ENCODE peak calls at places on chromosomes 6 and 20, in ten cellular contexts. One of them, this sample, is unnamed.

GRCh38 chr6:139982652-139983051 is 608.2 kb upstream of the CITED2 start:
- DNase-seq in T-helper 17 cell: no peak
- DNase-seq in amniotic epithelial cell: peak; percentile 43
- DNase-seq in dermis blood vessel endothelial cell: peak; percentile 29
- DNase-seq in NCI-H774: no peak
- DNase-seq in HTR-8/SVneo: no peak
- DNase-seq in LHCN-M2: peak; percentile 77
- DNase-seq in occipital lobe: no peak
- DNase-seq in T-helper 1 cell: no peak
- DNase-seq in small intestine: no peak
- DNase-seq in this sample: no peak

GRCh38 chr20:36591854-36592641 is 13.5 kb upstream of the RAB5IF start:
- DNase-seq in T-helper 17 cell: peak; percentile 36
- DNase-seq in amniotic epithelial cell: peak; percentile 44
- DNase-seq in dermis blood vessel endothelial cell: no peak
- DNase-seq in NCI-H774: no peak
- DNase-seq in HTR-8/SVneo: no peak
- DNase-seq in LHCN-M2: peak; percentile 44
- DNase-seq in occipital lobe: no peak
- DNase-seq in T-helper 1 cell: peak; percentile 55
- DNase-seq in small intestine: peak; percentile 27
- DNase-seq in this sample: peak; percentile 51

GRCh38 chr20:25136643-25137559 is 55.0 kb upstream of the VSX1 start:
- DNase-seq in T-helper 17 cell: no peak
- DNase-seq in amniotic epithelial cell: peak; percentile 77
- DNase-seq in dermis blood vessel endothelial cell: peak; percentile 17
- DNase-seq in NCI-H774: no peak
- DNase-seq in HTR-8/SVneo: peak; percentile 83
- DNase-seq in LHCN-M2: peak; percentile 93
- DNase-seq in occipital lobe: peak; percentile 58
- DNase-seq in T-helper 1 cell: no peak
- DNase-seq in small intestine: peak; percentile 7
- DNase-seq in this sample: no peak

GRCh38 chr6:99790679-99791078 is 184.0 kb downstream of the PRDM13 start:
- DNase-seq in T-helper 17 cell: no peak
- DNase-seq in amniotic epithelial cell: no peak
- DNase-seq in dermis blood vessel endothelial cell: peak; percentile 6
- DNase-seq in NCI-H774: peak; percentile 16
- DNase-seq in HTR-8/SVneo: no peak
- DNase-seq in LHCN-M2: no peak
- DNase-seq in occipital lobe: no peak
- DNase-seq in T-helper 1 cell: no peak
- DNase-seq in small intestine: no peak
- DNase-seq in this sample: no peak

GRCh38 chr20:43963872-43964791 is 49.5 kb downstream of the TOX2 start:
- DNase-seq in T-helper 17 cell: no peak
- DNase-seq in amniotic epithelial cell: peak; percentile 75
- DNase-seq in dermis blood vessel endothelial cell: peak; percentile 37
- DNase-seq in NCI-H774: no peak
- DNase-seq in HTR-8/SVneo: no peak
- DNase-seq in LHCN-M2: peak; percentile 99
- DNase-seq in occipital lobe: no peak
- DNase-seq in T-helper 1 cell: peak; percentile 63
- DNase-seq in small intestine: no peak
- DNase-seq in this sample: peak; percentile 66

GRCh38 chr20:19947611-19948264 is 69.4 kb upstream of the NAA20 start:
- DNase-seq in T-helper 17 cell: no peak
- DNase-seq in amniotic epithelial cell: peak; percentile 88
- DNase-seq in dermis blood vessel endothelial cell: no peak
- DNase-seq in NCI-H774: no peak
- DNase-seq in HTR-8/SVneo: no peak
- DNase-seq in LHCN-M2: peak; percentile 85
- DNase-seq in occipital lobe: no peak
- DNase-seq in T-helper 1 cell: peak; percentile 5
- DNase-seq in small intestine: peak; percentile 23
- DNase-seq in this sample: no peak

GRCh38 chr20:62578294-62578897 is 63.9 kb upstream of the SLCO4A1 start:
- DNase-seq in T-helper 17 cell: no peak
- DNase-seq in amniotic epithelial cell: no peak
- DNase-seq in dermis blood vessel endothelial cell: no peak
- DNase-seq in NCI-H774: no peak
- DNase-seq in HTR-8/SVneo: no peak
- DNase-seq in LHCN-M2: no peak
- DNase-seq in occipital lobe: no peak
- DNase-seq in T-helper 1 cell: no peak
- DNase-seq in small intestine: no peak
- DNase-seq in this sample: no peak

GRCh38 chr6:32692019-32692418 is 25.6 kb upstream of the HLA-DQB1 start:
- DNase-seq in T-helper 17 cell: peak; percentile 32
- DNase-seq in amniotic epithelial cell: no peak
- DNase-seq in dermis blood vessel endothelial cell: peak; percentile 47
- DNase-seq in NCI-H774: no peak
- DNase-seq in HTR-8/SVneo: no peak
- DNase-seq in LHCN-M2: no peak
- DNase-seq in occipital lobe: no peak
- DNase-seq in T-helper 1 cell: peak; percentile 38
- DNase-seq in small intestine: peak; percentile 84
- DNase-seq in this sample: peak; percentile 24

GRCh38 chr6:142841915-142842314 is 103.1 kb downstream of the HIVEP2 start:
- DNase-seq in T-helper 17 cell: no peak
- DNase-seq in amniotic epithelial cell: no peak
- DNase-seq in dermis blood vessel endothelial cell: no peak
- DNase-seq in NCI-H774: no peak
- DNase-seq in HTR-8/SVneo: no peak
- DNase-seq in LHCN-M2: no peak
- DNase-seq in occipital lobe: no peak
- DNase-seq in T-helper 1 cell: no peak
- DNase-seq in small intestine: no peak
- DNase-seq in this sample: no peak

GRCh38 chr6:116447496-116448011 is 13.6 kb upstream of the CALHM6 start:
- DNase-seq in T-helper 17 cell: no peak
- DNase-seq in amniotic epithelial cell: peak; percentile 100
- DNase-seq in dermis blood vessel endothelial cell: no peak
- DNase-seq in NCI-H774: no peak
- DNase-seq in HTR-8/SVneo: peak; percentile 63
- DNase-seq in LHCN-M2: peak; percentile 91
- DNase-seq in occipital lobe: no peak
- DNase-seq in T-helper 1 cell: no peak
- DNase-seq in small intestine: no peak
- DNase-seq in this sample: no peak

GRCh38 chr6:26064619-26065257 is 22.5 kb upstream of the HFE start:
- DNase-seq in T-helper 17 cell: no peak
- DNase-seq in amniotic epithelial cell: peak; percentile 54
- DNase-seq in dermis blood vessel endothelial cell: peak; percentile 73
- DNase-seq in NCI-H774: peak; percentile 18
- DNase-seq in HTR-8/SVneo: peak; percentile 42
- DNase-seq in LHCN-M2: peak; percentile 48
- DNase-seq in occipital lobe: no peak
- DNase-seq in T-helper 1 cell: peak; percentile 57
- DNase-seq in small intestine: peak; percentile 69
- DNase-seq in this sample: peak; percentile 21

GRCh38 chr6:129670634-129671033 is 39.3 kb downstream of the ARHGAP18 start:
- DNase-seq in T-helper 17 cell: no peak
- DNase-seq in amniotic epithelial cell: no peak
- DNase-seq in dermis blood vessel endothelial cell: no peak
- DNase-seq in NCI-H774: no peak
- DNase-seq in HTR-8/SVneo: no peak
- DNase-seq in LHCN-M2: no peak
- DNase-seq in occipital lobe: no peak
- DNase-seq in T-helper 1 cell: no peak
- DNase-seq in small intestine: no peak
- DNase-seq in this sample: no peak

GRCh38 chr6:56370127-56370540 is 122.8 kb upstream of the COL21A1 start:
- DNase-seq in T-helper 17 cell: no peak
- DNase-seq in amniotic epithelial cell: peak; percentile 59
- DNase-seq in dermis blood vessel endothelial cell: peak; percentile 95
- DNase-seq in NCI-H774: peak; percentile 63
- DNase-seq in HTR-8/SVneo: no peak
- DNase-seq in LHCN-M2: peak; percentile 78
- DNase-seq in occipital lobe: no peak
- DNase-seq in T-helper 1 cell: no peak
- DNase-seq in small intestine: peak; percentile 86
- DNase-seq in this sample: no peak

GRCh38 chr6:115360602-115361325 is 699.9 kb downstream of the FRK start:
- DNase-seq in T-helper 17 cell: no peak
- DNase-seq in amniotic epithelial cell: no peak
- DNase-seq in dermis blood vessel endothelial cell: no peak
- DNase-seq in NCI-H774: peak; percentile 97
- DNase-seq in HTR-8/SVneo: no peak
- DNase-seq in LHCN-M2: no peak
- DNase-seq in occipital lobe: no peak
- DNase-seq in T-helper 1 cell: no peak
- DNase-seq in small intestine: peak; percentile 80
- DNase-seq in this sample: no peak

GRCh38 chr6:169589293-169589692 is 112.5 kb downstream of the WDR27 start:
- DNase-seq in T-helper 17 cell: no peak
- DNase-seq in amniotic epithelial cell: peak; percentile 69
- DNase-seq in dermis blood vessel endothelial cell: peak; percentile 89
- DNase-seq in NCI-H774: peak; percentile 81
- DNase-seq in HTR-8/SVneo: no peak
- DNase-seq in LHCN-M2: peak; percentile 35
- DNase-seq in occipital lobe: no peak
- DNase-seq in T-helper 1 cell: peak; percentile 39
- DNase-seq in small intestine: peak; percentile 21
- DNase-seq in this sample: no peak

GRCh38 chr20:47278907-47279348 is 77.6 kb downstream of the ZMYND8 start:
- DNase-seq in T-helper 17 cell: no peak
- DNase-seq in amniotic epithelial cell: peak; percentile 84
- DNase-seq in dermis blood vessel endothelial cell: peak; percentile 74
- DNase-seq in NCI-H774: no peak
- DNase-seq in HTR-8/SVneo: no peak
- DNase-seq in LHCN-M2: peak; percentile 85
- DNase-seq in occipital lobe: no peak
- DNase-seq in T-helper 1 cell: no peak
- DNase-seq in small intestine: peak; percentile 11
- DNase-seq in this sample: no peak

GRCh38 chr6:91886183-91886795 is 1299.4 kb upstream of the MAP3K7 start:
- DNase-seq in T-helper 17 cell: no peak
- DNase-seq in amniotic epithelial cell: no peak
- DNase-seq in dermis blood vessel endothelial cell: no peak
- DNase-seq in NCI-H774: no peak
- DNase-seq in HTR-8/SVneo: no peak
- DNase-seq in LHCN-M2: no peak
- DNase-seq in occipital lobe: no peak
- DNase-seq in T-helper 1 cell: no peak
- DNase-seq in small intestine: no peak
- DNase-seq in this sample: no peak

GRCh38 chr20:6164421-6165341 is 41.9 kb upstream of the FERMT1 start:
- DNase-seq in T-helper 17 cell: no peak
- DNase-seq in amniotic epithelial cell: no peak
- DNase-seq in dermis blood vessel endothelial cell: no peak
- DNase-seq in NCI-H774: peak; percentile 23
- DNase-seq in HTR-8/SVneo: no peak
- DNase-seq in LHCN-M2: no peak
- DNase-seq in occipital lobe: no peak
- DNase-seq in T-helper 1 cell: no peak
- DNase-seq in small intestine: no peak
- DNase-seq in this sample: no peak

GRCh38 chr20:12987261-12987660 is 21.5 kb upstream of the SPTLC3 start:
- DNase-seq in T-helper 17 cell: no peak
- DNase-seq in amniotic epithelial cell: no peak
- DNase-seq in dermis blood vessel endothelial cell: no peak
- DNase-seq in NCI-H774: no peak
- DNase-seq in HTR-8/SVneo: no peak
- DNase-seq in LHCN-M2: no peak
- DNase-seq in occipital lobe: no peak
- DNase-seq in T-helper 1 cell: no peak
- DNase-seq in small intestine: no peak
- DNase-seq in this sample: no peak

GRCh38 chr6:148747493-148748160 is 797 bp downstream of the UST start:
- DNase-seq in T-helper 17 cell: peak; percentile 54
- DNase-seq in amniotic epithelial cell: no peak
- DNase-seq in dermis blood vessel endothelial cell: peak; percentile 3
- DNase-seq in NCI-H774: peak; percentile 32
- DNase-seq in HTR-8/SVneo: no peak
- DNase-seq in LHCN-M2: no peak
- DNase-seq in occipital lobe: no peak
- DNase-seq in T-helper 1 cell: no peak
- DNase-seq in small intestine: peak; percentile 30
- DNase-seq in this sample: peak; percentile 52

GRCh38 chr20:22924036-22924737 is 110.9 kb upstream of the SSTR4 start:
- DNase-seq in T-helper 17 cell: no peak
- DNase-seq in amniotic epithelial cell: peak; percentile 32
- DNase-seq in dermis blood vessel endothelial cell: no peak
- DNase-seq in NCI-H774: no peak
- DNase-seq in HTR-8/SVneo: no peak
- DNase-seq in LHCN-M2: peak; percentile 95
- DNase-seq in occipital lobe: no peak
- DNase-seq in T-helper 1 cell: no peak
- DNase-seq in small intestine: no peak
- DNase-seq in this sample: no peak

GRCh38 chr6:2710412-2710811 is 40.3 kb downstream of the MYLK4 start:
- DNase-seq in T-helper 17 cell: no peak
- DNase-seq in amniotic epithelial cell: no peak
- DNase-seq in dermis blood vessel endothelial cell: no peak
- DNase-seq in NCI-H774: no peak
- DNase-seq in HTR-8/SVneo: no peak
- DNase-seq in LHCN-M2: no peak
- DNase-seq in occipital lobe: no peak
- DNase-seq in T-helper 1 cell: no peak
- DNase-seq in small intestine: no peak
- DNase-seq in this sample: no peak

GRCh38 chr20:4626228-4626627 is 95.5 kb upstream of the PRND start:
- DNase-seq in T-helper 17 cell: no peak
- DNase-seq in amniotic epithelial cell: no peak
- DNase-seq in dermis blood vessel endothelial cell: peak; percentile 77
- DNase-seq in NCI-H774: no peak
- DNase-seq in HTR-8/SVneo: no peak
- DNase-seq in LHCN-M2: no peak
- DNase-seq in occipital lobe: no peak
- DNase-seq in T-helper 1 cell: no peak
- DNase-seq in small intestine: no peak
- DNase-seq in this sample: no peak

GRCh38 chr6:4794140-4794707 is 18.0 kb downstream of the CDYL start:
- DNase-seq in T-helper 17 cell: no peak
- DNase-seq in amniotic epithelial cell: no peak
- DNase-seq in dermis blood vessel endothelial cell: no peak
- DNase-seq in NCI-H774: no peak
- DNase-seq in HTR-8/SVneo: no peak
- DNase-seq in LHCN-M2: no peak
- DNase-seq in occipital lobe: no peak
- DNase-seq in T-helper 1 cell: no peak
- DNase-seq in small intestine: no peak
- DNase-seq in this sample: no peak

This sample was measured in CD8-positive, alpha-beta memory T cell.